ENCODE peak calls at places on chromosomes 13 and 19, in seven cellular contexts. X, J, D, Q, N, C and W are unnamed samples.

GRCh38 chr19:46470376-46470775 is 987 bp downstream of the PNMA8A start:
- DNase-seq in X (no peak), J (no peak), D (peak; percentile 55), Q (no peak), N (no peak), C (no peak), W (no peak)

GRCh38 chr13:74132152-74132767 is 1.9 kb downstream of the KLF12 start:
- DNase-seq in X (peak; percentile 56), J (no peak), D (no peak), Q (no peak), N (no peak), C (peak; percentile 61), W (no peak)

GRCh38 chr13:47853236-47853635 is 147.8 kb downstream of the SUCLA2 start:
- DNase-seq in X (no peak), J (no peak), D (no peak), Q (peak; percentile 71), N (no peak), C (no peak), W (no peak)

GRCh38 chr19:50728084-50728737 is 5.0 kb downstream of the CLEC11A start:
- DNase-seq in X (peak; percentile 94), J (peak; percentile 71), D (peak; percentile 86), Q (no peak), N (peak; percentile 85), C (peak; percentile 91), W (peak; percentile 76)

GRCh38 chr13:33381906-33382305 is 96.4 kb upstream of the STARD13 start:
- DNase-seq in X (no peak), J (no peak), D (no peak), Q (no peak), N (no peak), C (no peak), W (no peak)

GRCh38 chr13:25574437-25575426 is 203.0 kb downstream of the ATP8A2 start:
- DNase-seq in X (peak; percentile 98), J (peak; percentile 79), D (no peak), Q (peak; percentile 52), N (peak; percentile 49), C (peak; percentile 88), W (no peak)

GRCh38 chr13:94233831-94234230 is 245.7 kb downstream of the DCT start:
- DNase-seq in X (no peak), J (no peak), D (no peak), Q (no peak), N (no peak), C (no peak), W (no peak)

GRCh38 chr13:66950666-66951065 is 279.5 kb downstream of the PCDH9 start:
- DNase-seq in X (no peak), J (no peak), D (no peak), Q (no peak), N (no peak), C (no peak), W (no peak)

GRCh38 chr13:45370922-45371406 is 30.0 kb upstream of the TPT1 start:
- DNase-seq in X (no peak), J (peak; percentile 78), D (peak; percentile 90), Q (peak; percentile 42), N (peak; percentile 66), C (no peak), W (peak; percentile 73)

GRCh38 chr13:37074703-37075102 is 15.2 kb upstream of the SUPT20H start:
- DNase-seq in X (peak; percentile 70), J (no peak), D (no peak), Q (no peak), N (no peak), C (no peak), W (no peak)

GRCh38 chr13:101144808-101145419 is 271.4 kb downstream of the NALCN start:
- DNase-seq in X (peak; percentile 87), J (peak; percentile 38), D (no peak), Q (no peak), N (no peak), C (peak; percentile 12), W (no peak)

GRCh38 chr19:6532244-6532999 is 1.6 kb downstream of the TNFSF9 start:
- DNase-seq in X (no peak), J (peak; percentile 33), D (no peak), Q (no peak), N (peak; percentile 54), C (no peak), W (no peak)

GRCh38 chr19:38386300-38386967 is 1.4 kb downstream of the GGN start:
- DNase-seq in X (no peak), J (no peak), D (no peak), Q (no peak), N (no peak), C (no peak), W (no peak)

GRCh38 chr19:4870025-4870700 is 2.7 kb upstream of the PLIN3 start:
- DNase-seq in X (peak; percentile 19), J (peak; percentile 96), D (peak; percentile 87), Q (peak; percentile 77), N (no peak), C (no peak), W (no peak)

GRCh38 chr13:20456737-20457136 is 68.9 kb downstream of the CRYL1 start:
- DNase-seq in X (no peak), J (no peak), D (no peak), Q (no peak), N (no peak), C (no peak), W (no peak)

GRCh38 chr13:30363725-30364124 is 56.4 kb upstream of the KATNAL1 start:
- DNase-seq in X (no peak), J (no peak), D (no peak), Q (no peak), N (no peak), C (no peak), W (no peak)

GRCh38 chr13:21344662-21345176 is 114.4 kb downstream of the ZDHHC20 start:
- DNase-seq in X (no peak), J (no peak), D (no peak), Q (no peak), N (peak; percentile 65), C (no peak), W (no peak)

GRCh38 chr19:17282488-17283256 is 971 bp downstream of the ANKLE1 start:
- DNase-seq in X (peak; percentile 98), J (peak; percentile 93), D (peak; percentile 95), Q (no peak), N (peak; percentile 86), C (peak; percentile 59), W (peak; percentile 89)